ENCODE peak calls at places on chromosomes 4 and X, in eight cellular contexts. J is stimulated activated CD8-positive, alpha-beta memory T cell treated with anti-CD3 and anti-CD28 coated beads, Interleukin-7, amount 100 ng/mL, for 48 hours; C is MCF 10A; Q is NCI-H1105; G is globus pallidus; R is left ventricle myocardium inferior; E is AG04449; A is GM23248. H is an unnamed sample.

GRCh38 chr4:176939445-176939844 is 146.7 kb upstream of the VEGFC start:
- DNase-seq in C (no peak), R (no peak), J (no peak), G (no peak), E (no peak), A (peak; percentile 58), Q (no peak), H (no peak)

GRCh38 chrX:1212532-1212931 is at the start of gene CRLF2:
- DNase-seq in Q (no peak), G (no peak), E (no peak), J (no peak), A (peak; percentile 9), R (no peak), C (peak; percentile 34), H (no peak)

GRCh38 chrX:150227321-150227860 is 135.7 kb upstream of the MAMLD1 start:
- DNase-seq in C (no peak), E (no peak), R (no peak), G (no peak), Q (no peak), J (no peak), A (no peak), H (no peak)

GRCh38 chr4:106551724-106552123 is 183.1 kb upstream of the GIMD1 start:
- DNase-seq in J (no peak), G (no peak), Q (no peak), E (no peak), C (no peak), A (no peak), R (no peak), H (no peak)

GRCh38 chrX:129427267-129427666 is 96.0 kb downstream of the SMARCA1 start:
- DNase-seq in Q (no peak), C (no peak), A (no peak), G (no peak), E (no peak), J (no peak), R (no peak), H (no peak)

GRCh38 chr4:1543561-1543960 is 137.3 kb upstream of the NKX1-1 start:
- DNase-seq in J (no peak), Q (no peak), G (no peak), C (no peak), E (no peak), R (no peak), A (no peak), H (no peak)

GRCh38 chr4:115973768-115974167 is 860.3 kb upstream of the NDST4 start:
- DNase-seq in E (no peak), R (no peak), A (no peak), Q (no peak), C (no peak), J (no peak), G (no peak), H (no peak)

GRCh38 chr4:103032575-103032974 is 13.1 kb upstream of the SLC9B1 start:
- DNase-seq in Q (no peak), J (no peak), G (no peak), E (no peak), A (peak; percentile 36), R (no peak), C (peak; percentile 62), H (peak; percentile 44)

GRCh38 chr4:120630432-120630831 is 292.1 kb downstream of the PRDM5 start:
- DNase-seq in G (no peak), R (no peak), C (peak; percentile 20), A (peak; percentile 3), Q (no peak), J (no peak), E (no peak), H (no peak)

GRCh38 chrX:39848243-39848642 is 249.5 kb downstream of the BCOR start:
- DNase-seq in E (no peak), A (no peak), R (no peak), G (no peak), Q (no peak), C (peak; percentile 58), J (no peak), H (no peak)

GRCh38 chr4:140069068-140069467 is 84.9 kb downstream of the MAML3 start:
- DNase-seq in G (no peak), Q (no peak), C (peak; percentile 58), R (peak; percentile 28), J (no peak), E (no peak), A (peak; percentile 84), H (no peak)

GRCh38 chr4:165378398-165378762 is 428 bp upstream of the CPE start:
- DNase-seq in A (no peak), C (no peak), E (no peak), Q (no peak), R (no peak), G (no peak), J (no peak), H (no peak)

GRCh38 chr4:94970650-94971049 is 212.9 kb downstream of the BMPR1B start:
- DNase-seq in E (no peak), R (no peak), J (no peak), Q (no peak), G (no peak), C (peak; percentile 42), A (no peak), H (no peak)

GRCh38 chr4:88107406-88108107 is 50.9 kb downstream of the ABCG2 start:
- DNase-seq in R (no peak), E (no peak), C (peak; percentile 27), A (no peak), J (no peak), G (peak; percentile 9), Q (no peak), H (no peak)

GRCh38 chr4:114384629-114385028 is 214.0 kb upstream of the UGT8 start:
- DNase-seq in G (peak; percentile 45), J (no peak), C (peak; percentile 59), A (peak; percentile 76), E (no peak), Q (no peak), R (no peak), H (peak; percentile 33)

GRCh38 chrX:100911731-100912130 is 17.0 kb downstream of the XKRX start:
- DNase-seq in J (no peak), A (peak; percentile 1), E (no peak), Q (no peak), R (no peak), C (no peak), G (no peak), H (peak; percentile 47)

GRCh38 chr4:136680271-136680670 is 852.0 kb downstream of the PCDH18 start:
- DNase-seq in E (no peak), A (no peak), C (peak; percentile 42), G (no peak), J (no peak), R (no peak), Q (no peak), H (peak; percentile 28)

GRCh38 chr4:8157496-8157895 is 1.1 kb downstream of the ABLIM2 start:
- DNase-seq in G (no peak), Q (no peak), C (peak; percentile 74), A (no peak), J (no peak), E (no peak), R (peak; percentile 51), H (no peak)

GRCh38 chrX:153517421-153517820 is at the start of gene ATP2B3:
- DNase-seq in Q (peak; percentile 55), E (no peak), A (no peak), R (no peak), J (no peak), G (no peak), C (no peak), H (no peak)

GRCh38 chrX:56790778-56791177 is 61.7 kb downstream of the NBDY start:
- DNase-seq in C (no peak), Q (no peak), R (no peak), E (no peak), A (no peak), J (no peak), G (no peak), H (no peak)

GRCh38 chrX:16826207-16826606 is 39.9 kb downstream of the TXLNG start:
- DNase-seq in C (peak; percentile 56), G (peak; percentile 49), E (no peak), A (peak; percentile 57), R (no peak), J (no peak), Q (peak; percentile 36), H (no peak)

GRCh38 chr4:162061214-162061613 is 102.6 kb downstream of the FSTL5 start:
- DNase-seq in G (no peak), A (no peak), Q (no peak), J (no peak), R (no peak), C (peak; percentile 29), E (no peak), H (peak; percentile 25)

GRCh38 chr4:153987291-153987690 is 198.4 kb upstream of the SFRP2 start:
- DNase-seq in J (no peak), E (no peak), C (peak; percentile 18), R (no peak), G (no peak), A (peak; percentile 82), Q (no peak), H (no peak)

GRCh38 chr4:100147198-100147597 is 43.1 kb downstream of the DDIT4L start:
- DNase-seq in R (no peak), G (no peak), C (no peak), J (no peak), A (no peak), E (no peak), Q (no peak), H (no peak)

GRCh38 chrX:12412561-12412960 is 274.3 kb downstream of the FRMPD4 start:
- DNase-seq in C (no peak), G (no peak), Q (no peak), A (no peak), E (no peak), R (no peak), J (no peak), H (no peak)

GRCh38 chr4:6942238-6942800 is 32.7 kb downstream of the TBC1D14 start:
- DNase-seq in E (peak; percentile 95), A (peak; percentile 98), G (peak; percentile 50), C (peak; percentile 86), J (no peak), Q (no peak), R (no peak), H (peak; percentile 81)

GRCh38 chr4:176436500-176436973 is 116.8 kb downstream of the SPCS3 start:
- DNase-seq in C (peak; percentile 33), J (no peak), Q (no peak), A (peak; percentile 71), G (no peak), E (no peak), R (no peak), H (peak; percentile 100)

GRCh38 chr4:55636622-55636999 is 513 bp upstream of the NMU start:
- DNase-seq in J (no peak), G (no peak), C (no peak), E (no peak), Q (no peak), R (no peak), A (no peak), H (no peak)

GRCh38 chr4:4260185-4260751 is 12.2 kb upstream of the TMEM128 start:
- DNase-seq in A (peak; percentile 79), Q (no peak), C (peak; percentile 67), J (no peak), R (no peak), E (peak; percentile 24), G (no peak), H (peak; percentile 56)

GRCh38 chrX:40108959-40109287 is 11.2 kb upstream of the BCOR start:
- DNase-seq in Q (peak; percentile 65), A (peak; percentile 85), R (peak; percentile 83), E (no peak), J (peak; percentile 37), G (peak; percentile 54), C (peak; percentile 76), H (no peak)

GRCh38 chr4:77052352-77052751 is 23.4 kb downstream of the CCNI start:
- DNase-seq in R (no peak), G (no peak), E (peak; percentile 46), A (peak; percentile 71), J (no peak), Q (no peak), C (peak; percentile 75), H (no peak)

GRCh38 chr4:7857238-7857701 is 82.4 kb downstream of the AFAP1 start:
- DNase-seq in A (peak; percentile 91), R (peak; percentile 51), E (peak; percentile 98), Q (no peak), J (no peak), C (peak; percentile 30), G (no peak), H (peak; percentile 25)

GRCh38 chrX:2313864-2314646 is 186.7 kb downstream of the DHRSX start:
- DNase-seq in R (no peak), C (no peak), A (no peak), Q (no peak), J (no peak), G (no peak), E (no peak), H (no peak)

GRCh38 chrX:42247241-42247640 is 323.9 kb upstream of the CASK start:
- DNase-seq in R (no peak), Q (no peak), E (no peak), A (peak; percentile 14), C (peak; percentile 5), J (no peak), G (no peak), H (no peak)